ENCODE peak calls at places on chromosomes 4 and X, in nine cellular contexts. Y is NCI-H1048; B is left cardiac atrium; H is EL; Q is CD4-positive, alpha-beta T cell; W is WTC11; R is lower lobe of right lung; S is activated CD4-positive, alpha-beta T cell treated with anti-CD3 and anti-CD28 coated beads for 1 hour; F is lung. D is an unnamed sample.

GRCh38 chrX:98077440-98077839 is 1193.7 kb downstream of the RPA4 start:
- DNase-seq in H (no peak), Q (no peak), W (no peak), B (no peak), S (no peak), Y (no peak), R (no peak), F (no peak), D (no peak)

GRCh38 chr4:181548873-181549541 is 694.2 kb upstream of the TENM3 start:
- DNase-seq in H (peak), W (no peak), Q (no peak), B (no peak), R (no peak), S (no peak), F (no peak), Y (no peak), D (peak)

GRCh38 chr4:124104628-124105027 is 607.9 kb downstream of the ANKRD50 start:
- DNase-seq in W (no peak), S (no peak), Q (no peak), F (no peak), Y (no peak), B (no peak), R (no peak), H (no peak), D (no peak)

GRCh38 chr4:115537387-115537786 is 424.0 kb upstream of the NDST4 start:
- DNase-seq in S (no peak), F (no peak), Q (no peak), B (no peak), Y (no peak), H (no peak), R (no peak), W (no peak), D (no peak)

GRCh38 chrX:115561605-115562491 is 874 bp downstream of the PLS3 start:
- DNase-seq in R (peak), W (peak), B (peak), S (no peak), Y (no peak), Q (no peak), H (peak), F (peak), D (peak)

GRCh38 chr4:87409420-87409939 is 12.9 kb upstream of the NUDT9 start:
- DNase-seq in F (no peak), Q (no peak), W (no peak), S (no peak), Y (no peak), R (no peak), H (no peak), B (no peak), D (no peak)

GRCh38 chr4:5993876-5994811 is 24.1 kb downstream of the C4orf50 start:
- DNase-seq in H (no peak), Y (no peak), Q (no peak), F (no peak), S (no peak), B (no peak), W (no peak), R (no peak), D (no peak)

GRCh38 chr4:181650033-181650825 is 593.0 kb upstream of the TENM3 start:
- DNase-seq in B (no peak), Y (no peak), W (no peak), Q (no peak), H (no peak), R (no peak), F (no peak), S (no peak), D (no peak)

GRCh38 chr4:81085291-81085690 is 54.8 kb downstream of the BMP3 start:
- DNase-seq in Q (no peak), B (no peak), H (no peak), R (no peak), Y (no peak), F (no peak), S (no peak), W (no peak), D (peak)

GRCh38 chr4:88526221-88526815 is 2.7 kb upstream of the PYURF start:
- DNase-seq in Q (no peak), W (no peak), B (no peak), S (no peak), F (no peak), Y (no peak), H (peak), R (no peak), D (no peak)

GRCh38 chr4:13525606-13526281 is 18.6 kb downstream of the NKX3-2 start:
- DNase-seq in H (no peak), S (no peak), Q (no peak), B (no peak), W (no peak), R (no peak), F (no peak), Y (no peak), D (peak)

GRCh38 chr4:90393215-90393614 is 266.0 kb downstream of the CCSER1 start:
- DNase-seq in S (no peak), H (no peak), Q (no peak), W (no peak), Y (no peak), F (no peak), R (no peak), B (no peak), D (no peak)

GRCh38 chr4:48439988-48440387 is 43.2 kb upstream of the SLC10A4 start:
- DNase-seq in H (peak), S (no peak), B (no peak), F (no peak), Y (no peak), R (no peak), Q (no peak), W (no peak), D (no peak)

GRCh38 chrX:41589634-41590270 is 99.0 kb upstream of the GPR34 start:
- DNase-seq in Y (no peak), R (no peak), Q (no peak), S (no peak), B (no peak), H (peak), F (no peak), W (no peak), D (peak)

GRCh38 chrX:107978707-107979307 is 3.4 kb downstream of the TEX13B start:
- DNase-seq in Y (no peak), W (no peak), S (no peak), F (no peak), H (peak), Q (no peak), R (no peak), B (no peak), D (peak)

GRCh38 chrX:124217289-124218251 is 114.9 kb upstream of the TEX13D start:
- DNase-seq in R (no peak), H (peak), S (peak), Q (peak), B (peak), F (no peak), Y (no peak), W (no peak), D (peak)

GRCh38 chr4:103046416-103047290 is 27.1 kb upstream of the SLC9B1 start:
- DNase-seq in Q (peak), S (peak), Y (no peak), F (no peak), R (no peak), H (peak), W (peak), B (no peak), D (peak)

GRCh38 chr4:7037425-7037824 is 5.7 kb upstream of the TADA2B start:
- DNase-seq in F (no peak), R (no peak), Q (no peak), B (no peak), S (no peak), H (no peak), W (no peak), Y (no peak), D (no peak)

GRCh38 chr4:121736735-121737351 is 28.1 kb downstream of the SMIM43 start:
- DNase-seq in F (peak), R (no peak), Q (no peak), B (no peak), H (peak), Y (no peak), W (no peak), S (no peak), D (peak)